ENCODE peak calls at places on chromosomes 12 and 14, in seven cellular contexts. K, D, J, A, L, B and S are unnamed samples.

GRCh38 chr12:27682534-27682933 is 13.7 kb upstream of the REP15 start:
- DNase-seq in K (no peak), D (no peak), J (no peak), A (no peak), L (no peak), B (no peak), S (no peak)

GRCh38 chr14:60653388-60653690 is 4.1 kb upstream of the SIX1 start:
- DNase-seq in K (no peak), D (no peak), J (peak; percentile 65), A (no peak), L (no peak), B (no peak), S (no peak)

GRCh38 chr12:51915003-51915625 is 7.8 kb downstream of the ACVRL1 start:
- DNase-seq in K (no peak), D (no peak), J (peak; percentile 76), A (no peak), L (no peak), B (no peak), S (no peak)

GRCh38 chr12:96047621-96048211 is 12.3 kb upstream of the LTA4H start:
- DNase-seq in K (no peak), D (peak; percentile 89), J (no peak), A (no peak), L (peak; percentile 37), B (peak; percentile 41), S (peak; percentile 79)

GRCh38 chr14:71714225-71714624 is 218.0 kb upstream of the RGS6 start:
- DNase-seq in K (no peak), D (no peak), J (no peak), A (no peak), L (peak; percentile 90), B (no peak), S (no peak)

GRCh38 chr14:70981005-70981952 is 74.0 kb downstream of the PCNX1 start:
- DNase-seq in K (no peak), D (no peak), J (no peak), A (no peak), L (no peak), B (no peak), S (no peak)

GRCh38 chr14:35297677-35298076 is 5.5 kb downstream of the PSMA6 start:
- DNase-seq in K (no peak), D (no peak), J (no peak), A (no peak), L (no peak), B (no peak), S (no peak)

GRCh38 chr14:68757618-68758081 is 35.2 kb downstream of the ZFP36L1 start:
- DNase-seq in K (no peak), D (no peak), J (no peak), A (no peak), L (no peak), B (no peak), S (no peak)

GRCh38 chr14:100587763-100588411 is 670 bp upstream of the BEGAIN start:
- DNase-seq in K (no peak), D (no peak), J (peak; percentile 39), A (no peak), L (no peak), B (no peak), S (no peak)

GRCh38 chr14:81805785-81806184 is 272.1 kb upstream of the SEL1L start:
- DNase-seq in K (no peak), D (no peak), J (no peak), A (no peak), L (no peak), B (no peak), S (no peak)